ENCODE peak calls at places on chromosomes 16 and 17, in seven cellular contexts. W is H1, V is ovary, P is stomach, A is transverse colon, Y is suprapubic skin, B is tibial nerve. H is an unnamed sample.

GRCh38 chr17:54666559-54666958 is 234.1 kb upstream of the TOM1L1 start:
- DNase-seq in W (no peak), V (no peak), P (no peak), A (no peak), Y (no peak), B (no peak), H (no peak)

GRCh38 chr16:11682655-11683096 is 14.4 kb downstream of the SNN start:
- DNase-seq in W (no peak), V (no peak), P (no peak), A (no peak), Y (no peak), B (no peak), H (no peak)

GRCh38 chr17:75273968-75274708 is 3.1 kb upstream of the MIF4GD start:
- DNase-seq in W (no peak), V (no peak), P (no peak), A (no peak), Y (no peak), B (no peak), H (no peak)

GRCh38 chr16:20676268-20676828 is 21.1 kb downstream of the ACSM1 start:
- DNase-seq in W (no peak), V (no peak), P (peak; percentile 33), A (peak; percentile 11), Y (no peak), B (no peak), H (no peak)

GRCh38 chr17:36675250-36675649 is 73.9 kb downstream of the MRM1 start:
- DNase-seq in W (no peak), V (no peak), P (no peak), A (peak; percentile 14), Y (no peak), B (no peak), H (no peak)

GRCh38 chr17:56203430-56203829 is 50.2 kb downstream of the ANKFN1 start:
- DNase-seq in W (no peak), V (no peak), P (no peak), A (no peak), Y (no peak), B (no peak), H (no peak)

GRCh38 chr17:43006639-43007551 is at the start of gene IFI35:
- DNase-seq in W (no peak), V (peak; percentile 90), P (peak; percentile 90), A (peak; percentile 93), Y (peak; percentile 92), B (peak; percentile 83), H (peak; percentile 92)

GRCh38 chr16:12137344-12138094 is 161.0 kb downstream of the SNX29 start:
- DNase-seq in W (no peak), V (no peak), P (no peak), A (no peak), Y (no peak), B (no peak), H (no peak)

GRCh38 chr16:84379008-84379730 is 10.8 kb downstream of the ATP2C2 start:
- DNase-seq in W (no peak), V (no peak), P (no peak), A (no peak), Y (no peak), B (no peak), H (no peak)

GRCh38 chr16:86011532-86011931 is 112.6 kb downstream of the IRF8 start:
- DNase-seq in W (no peak), V (no peak), P (no peak), A (no peak), Y (peak; percentile 20), B (no peak), H (peak; percentile 16)

GRCh38 chr17:7019839-7020519 is 2.9 kb upstream of the BCL6B start:
- DNase-seq in W (no peak), V (peak; percentile 80), P (peak; percentile 57), A (peak; percentile 68), Y (no peak), B (no peak), H (peak; percentile 37)

GRCh38 chr17:48639982-48640857 is 14.1 kb upstream of the HOXB9 start:
- DNase-seq in W (no peak), V (no peak), P (no peak), A (no peak), Y (no peak), B (no peak), H (no peak)

GRCh38 chr16:66521951-66522771 is 27.8 kb downstream of the TK2 start:
- DNase-seq in W (no peak), V (no peak), P (peak; percentile 79), A (peak; percentile 84), Y (no peak), B (no peak), H (no peak)

GRCh38 chr17:72972263-72972951 is 120.1 kb downstream of the SLC39A11 start:
- DNase-seq in W (no peak), V (no peak), P (no peak), A (no peak), Y (no peak), B (no peak), H (no peak)

GRCh38 chr17:32627233-32628008 is 140.6 kb downstream of the CDK5R1 start:
- DNase-seq in W (peak; percentile 41), V (peak; percentile 66), P (no peak), A (no peak), Y (no peak), B (no peak), H (no peak)

DNA sequence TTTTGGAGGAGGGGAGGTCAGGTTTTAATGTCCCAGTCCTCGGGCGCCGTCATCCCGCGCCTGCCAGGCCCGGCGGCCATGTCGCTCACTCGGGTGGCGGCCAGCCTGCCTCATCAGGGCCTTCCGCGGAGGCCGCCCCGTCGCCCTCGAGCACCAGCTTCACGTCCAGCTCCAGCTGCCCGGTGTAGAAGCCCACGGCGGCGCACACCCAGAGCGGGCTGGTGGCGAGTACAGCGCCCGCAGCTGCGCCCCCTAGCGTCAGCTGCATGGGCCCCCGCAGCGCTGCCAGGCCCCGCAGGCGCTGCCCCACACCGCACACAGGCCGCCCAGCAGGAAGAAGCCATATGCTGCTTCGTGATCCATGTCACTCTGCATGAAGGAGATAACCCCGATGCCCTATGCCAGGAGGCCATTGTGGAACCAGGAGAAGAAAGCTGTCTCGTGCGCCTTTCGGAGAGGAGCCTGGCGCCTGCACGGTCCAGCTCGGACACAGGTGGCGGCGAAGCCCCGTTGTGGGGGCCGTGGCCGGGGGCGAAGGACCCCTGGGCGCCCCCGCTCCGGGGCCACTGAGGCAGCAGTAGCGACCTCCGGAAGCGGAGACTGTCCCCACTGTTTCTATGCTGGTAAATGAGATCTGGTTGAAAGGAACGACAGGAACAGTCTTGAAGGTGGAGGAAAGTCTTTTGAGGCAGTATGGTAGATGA is 9.6 kb downstream of the AP2B1 start:
- DNase-seq in W (peak; percentile 47), V (no peak), P (no peak), A (no peak), Y (no peak), B (no peak), H (peak; percentile 82)
- TF ChIP-seq CTCF in W (peak; percentile 87), V (no peak), P (no peak), A (no peak), Y (no peak), B (no peak), H (no peak)

GRCh38 chr16:2160915-2161551 is 5.5 kb downstream of the TRAF7 start:
- DNase-seq in W (no peak), V (peak; percentile 70), P (peak; percentile 39), A (peak; percentile 58), Y (peak; percentile 86), B (peak; percentile 58), H (peak; percentile 71)

GRCh38 chr16:2158262-2158638 is 2.7 kb downstream of the TRAF7 start:
- DNase-seq in W (no peak), V (no peak), P (no peak), A (no peak), Y (no peak), B (no peak), H (no peak)

GRCh38 chr16:2156849-2157224 is 1.3 kb downstream of the TRAF7 start:
- DNase-seq in W (no peak), V (no peak), P (no peak), A (no peak), Y (no peak), B (no peak), H (peak; percentile 20)

GRCh38 chr16:2157480-2158261 is 2.1 kb downstream of the TRAF7 start:
- DNase-seq in W (no peak), V (no peak), P (peak; percentile 59), A (peak; percentile 44), Y (no peak), B (no peak), H (no peak)

DNA sequence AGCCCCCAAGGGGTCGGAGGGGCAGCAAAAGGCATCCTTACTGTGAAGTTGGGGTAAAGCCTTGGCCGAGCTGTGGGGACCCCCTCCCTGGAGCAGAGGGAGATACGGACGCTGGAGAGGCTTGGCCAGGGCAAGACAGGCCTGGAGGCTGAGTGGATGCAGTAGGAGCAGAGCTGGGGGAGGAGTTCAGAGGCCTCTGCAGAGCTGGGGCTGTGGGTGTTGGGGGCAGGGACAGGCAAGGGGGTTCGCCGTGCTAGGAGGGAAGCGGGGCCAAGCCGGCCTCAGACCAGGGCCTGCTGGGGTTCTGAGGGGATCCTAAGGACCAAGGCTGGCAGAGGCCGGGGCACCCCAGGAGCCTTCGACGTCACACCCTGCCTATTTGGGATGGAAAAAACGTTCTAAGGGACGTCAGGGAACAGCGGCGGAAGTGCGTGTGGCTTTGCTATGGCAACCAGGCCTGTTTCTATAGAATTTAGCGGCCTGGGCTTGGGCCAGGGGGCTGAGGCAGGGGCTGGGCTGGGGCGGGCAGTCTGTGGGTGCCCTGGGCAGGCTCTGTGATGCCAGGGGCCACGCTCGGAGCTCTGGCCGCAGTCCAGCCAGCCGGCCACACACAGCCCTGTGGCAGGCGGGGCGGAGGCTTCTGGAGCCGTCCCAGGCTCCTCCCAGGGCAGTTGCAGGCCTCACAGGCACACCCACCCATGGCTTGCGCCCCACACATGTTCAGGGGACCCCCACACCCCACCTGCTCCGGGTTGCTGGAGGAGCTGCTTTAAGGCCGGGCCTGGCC is 3.7 kb downstream of the TRAF7 start:
- DNase-seq in W (no peak), V (peak; percentile 70), P (peak; percentile 82), A (peak; percentile 70), Y (no peak), B (peak; percentile 64), H (no peak)
- TF ChIP-seq EP300 in W (no peak), V (no peak), P (peak; percentile 65), A (peak; percentile 2), Y (no peak), B (peak; percentile 64), H (no peak)

GRCh38 chr17:40857535-40857934 is 9.5 kb downstream of the KRT12 start:
- DNase-seq in W (no peak), V (no peak), P (no peak), A (no peak), Y (no peak), B (peak; percentile 38), H (no peak)

GRCh38 chr17:40859536-40859935 is 7.5 kb downstream of the KRT12 start:
- DNase-seq in W (no peak), V (no peak), P (no peak), A (peak; percentile 46), Y (no peak), B (no peak), H (no peak)

GRCh38 chr17:40864661-40865380 is 2.2 kb downstream of the KRT12 start:
- DNase-seq in W (no peak), V (no peak), P (no peak), A (no peak), Y (no peak), B (no peak), H (no peak)

GRCh38 chr17:40866838-40867237 is at the start of gene KRT12:
- DNase-seq in W (no peak), V (no peak), P (no peak), A (no peak), Y (no peak), B (no peak), H (peak; percentile 40)

GRCh38 chr17:40862985-40863733 is 3.9 kb downstream of the KRT12 start:
- DNase-seq in W (peak; percentile 66), V (no peak), P (no peak), A (no peak), Y (no peak), B (no peak), H (no peak)
- TF ChIP-seq CTCF in W (peak; percentile 96), V (no peak), P (no peak), A (no peak), Y (no peak), B (no peak), H (no peak)

GRCh38 chr17:64096037-64096436 is 33.9 kb downstream of the ERN1 start:
- DNase-seq in W (no peak), V (no peak), P (no peak), A (no peak), Y (no peak), B (no peak), H (no peak)
- TF ChIP-seq EP300 in W (no peak), V (no peak), P (no peak), A (no peak), Y (no peak), B (no peak), H (no peak)

H was measured in upper lobe of left lung.